ENCODE peak calls at places on chromosomes 1 and 21, in nine cellular contexts. E, O, U, R, L, A, J, M and F are unnamed samples.

GRCh38 chr21:35358008-35358407 is 308.9 kb upstream of the RUNX1 start:
- DNase-seq in U (no peak), M (no peak), E (no peak), R (no peak), L (no peak), A (no peak), O (no peak), J (no peak), F (no peak)

GRCh38 chr21:31732891-31733520 is 1.1 kb upstream of the SCAF4 start:
- DNase-seq in O (no peak), M (no peak), U (peak), L (peak), J (peak), E (no peak), A (no peak), R (no peak), F (no peak)

GRCh38 chr21:29186246-29186645 is 55.8 kb downstream of the MAP3K7CL start:
- DNase-seq in R (no peak), J (no peak), L (no peak), E (no peak), U (no peak), A (no peak), O (no peak), M (no peak), F (no peak)

GRCh38 chr1:61139324-61140055 is 57.1 kb downstream of the NFIA start:
- DNase-seq in L (no peak), A (no peak), M (no peak), J (peak), E (no peak), O (no peak), U (peak), R (peak), F (no peak)

GRCh38 chr1:44144962-44145756 is 3.7 kb upstream of the KLF18 start:
- DNase-seq in U (peak), R (no peak), A (no peak), O (no peak), J (no peak), M (no peak), L (no peak), E (no peak), F (no peak)

GRCh38 chr1:42745851-42746250 is 5.8 kb upstream of the CLDN19 start:
- DNase-seq in J (no peak), O (no peak), M (no peak), E (no peak), A (no peak), L (no peak), U (no peak), R (no peak), F (no peak)

GRCh38 chr21:35145626-35146236 is 96.6 kb upstream of the RUNX1 start:
- DNase-seq in E (peak), A (no peak), U (no peak), L (no peak), R (peak), M (no peak), O (no peak), J (no peak), F (no peak)

GRCh38 chr1:212107481-212107880 is 71.9 kb downstream of the DTL start:
- DNase-seq in M (no peak), R (no peak), U (no peak), O (no peak), E (no peak), L (no peak), A (no peak), J (no peak), F (no peak)

GRCh38 chr1:179976970-179977651 is 22.5 kb downstream of the CEP350 start:
- DNase-seq in A (no peak), O (no peak), L (no peak), R (no peak), M (no peak), U (no peak), E (no peak), J (no peak), F (no peak)

GRCh38 chr1:58882322-58882951 is 98.6 kb upstream of the JUN start:
- DNase-seq in R (no peak), U (no peak), L (no peak), A (no peak), J (no peak), M (no peak), O (no peak), E (no peak), F (no peak)

GRCh38 chr1:81834921-81835698 is 34.4 kb downstream of the ADGRL2 start:
- DNase-seq in M (no peak), O (no peak), U (peak), A (no peak), E (no peak), L (no peak), J (no peak), R (no peak), F (no peak)

GRCh38 chr1:32068891-32069590 is 3.7 kb upstream of the TMEM39B start:
- DNase-seq in A (no peak), E (no peak), O (no peak), U (peak), R (peak), J (no peak), L (no peak), M (no peak), F (no peak)

GRCh38 chr1:58618303-58618702 is 41.3 kb upstream of the TACSTD2 start:
- DNase-seq in R (peak), L (no peak), E (peak), A (no peak), J (peak), O (peak), U (peak), M (peak), F (no peak)

GRCh38 chr1:119321661-119322419 is 46.7 kb upstream of the HAO2 start:
- DNase-seq in R (no peak), A (no peak), L (no peak), O (no peak), E (no peak), J (no peak), M (no peak), U (no peak), F (no peak)

GRCh38 chr1:3409737-3410434 is 44.6 kb upstream of the ARHGEF16 start:
- DNase-seq in A (no peak), M (peak), O (no peak), L (no peak), R (peak), U (peak), E (peak), J (peak), F (no peak)

GRCh38 chr21:32653326-32653901 is 41.2 kb upstream of the CFAP298 start:
- DNase-seq in L (peak), J (peak), A (no peak), E (peak), R (peak), M (peak), U (peak), O (no peak), F (no peak)

GRCh38 chr21:34514576-34515135 is 2.6 kb upstream of the KCNE1 start:
- DNase-seq in M (no peak), E (no peak), L (no peak), J (no peak), O (no peak), A (no peak), U (peak), R (peak), F (no peak)

GRCh38 chr21:37631319-37632117 is 264.9 kb downstream of the DYRK1A start:
- DNase-seq in A (no peak), L (no peak), O (no peak), J (peak), U (no peak), R (peak), M (peak), E (peak), F (no peak)

GRCh38 chr1:6152882-6153281 is 27.2 kb downstream of the CHD5 start:
- DNase-seq in U (no peak), R (no peak), M (no peak), J (no peak), E (no peak), A (no peak), L (no peak), O (no peak), F (no peak)

GRCh38 chr21:32134441-32135159 is 144.2 kb downstream of the MIS18A start:
- DNase-seq in L (no peak), E (no peak), R (no peak), O (no peak), J (no peak), M (no peak), U (no peak), A (no peak), F (no peak)

GRCh38 chr1:54107131-54107530 is 45.7 kb downstream of the CDCP2 start:
- DNase-seq in M (no peak), U (peak), E (no peak), L (peak), O (no peak), R (no peak), J (no peak), A (no peak), F (no peak)
- TF ChIP-seq CTCF in M (no peak), U (peak), E (no peak), L (peak), O (no peak), R (peak), J (no peak), A (peak), F (peak)

GRCh38 chr1:199313444-199313843 is 674.6 kb downstream of the PTPRC start:
- DNase-seq in R (no peak), A (no peak), J (no peak), O (no peak), L (no peak), U (no peak), E (no peak), M (no peak), F (no peak)
- TF ChIP-seq CTCF in R (no peak), A (no peak), J (no peak), O (no peak), L (peak), U (peak), E (no peak), M (no peak), F (peak)

GRCh38 chr1:46242918-46243317 is 4.6 kb upstream of the RAD54L start:
- DNase-seq in M (no peak), L (no peak), R (no peak), E (no peak), J (no peak), A (no peak), U (no peak), O (no peak), F (no peak)

GRCh38 chr1:46248122-46248920 is 758 bp downstream of the RAD54L start:
- DNase-seq in L (peak), R (peak), J (peak), A (no peak), M (peak), U (no peak), O (no peak), E (peak), F (no peak)

GRCh38 chr1:46246548-46247432 is 773 bp upstream of the RAD54L start:
- DNase-seq in R (no peak), O (no peak), J (peak), A (no peak), E (no peak), M (no peak), U (peak), L (peak), F (peak)

GRCh38 chr1:46247433-46248121 is at the start of gene RAD54L:
- DNase-seq in E (peak), A (peak), L (peak), J (peak), O (peak), M (peak), R (peak), U (peak), F (no peak)

GRCh38 chr1:46244656-46245371 is 2.7 kb upstream of the RAD54L start:
- DNase-seq in J (peak), E (peak), R (peak), O (no peak), M (no peak), A (no peak), L (peak), U (peak), F (no peak)
- TF ChIP-seq CTCF in J (peak), E (peak), R (peak), O (no peak), M (no peak), A (peak), L (peak), U (peak), F (peak)

GRCh38 chr1:218351617-218352438 is 6.7 kb downstream of the TGFB2 start:
- DNase-seq in O (no peak), U (peak), L (no peak), M (no peak), R (peak), A (no peak), J (no peak), E (no peak), F (no peak)
- TF ChIP-seq CTCF in O (no peak), U (peak), L (peak), M (no peak), R (peak), A (peak), J (no peak), E (peak), F (no peak)

GRCh38 chr1:52404116-52404974 is at the start of the genes ORC1 and PRPF38A:
- DNase-seq in A (peak), U (peak), E (peak), J (peak), R (peak), O (peak), L (peak), M (peak), F (peak)
- TF ChIP-seq CTCF in A (peak), U (peak), E (peak), J (peak), R (peak), O (peak), L (peak), M (peak), F (no peak)